ENCODE peak calls at places on chromosomes 6 and 20, in five cellular contexts. One of them, this sample, is unnamed.

GRCh38 chr6:25942561-25943147 is 12.2 kb upstream of the SLC17A2 start:
- DNase-seq in GM23338: peak
- DNase-seq in uterus: no peak
- DNase-seq in IMR-90: peak
- DNase-seq in coronary artery: no peak
- DNase-seq in this sample: no peak

GRCh38 chr20:60812561-60812960 is 439.5 kb upstream of the CDH4 start:
- DNase-seq in GM23338: no peak
- DNase-seq in uterus: no peak
- DNase-seq in IMR-90: no peak
- DNase-seq in coronary artery: no peak
- DNase-seq in this sample: peak

GRCh38 chr6:73079978-73080377 is 145.3 kb downstream of the KHDC1L start:
- DNase-seq in GM23338: no peak
- DNase-seq in uterus: no peak
- DNase-seq in IMR-90: peak
- DNase-seq in coronary artery: no peak
- DNase-seq in this sample: no peak

GRCh38 chr6:159085396-159085895 is 40.7 kb upstream of the TAGAP start:
- DNase-seq in GM23338: no peak
- DNase-seq in uterus: no peak
- DNase-seq in IMR-90: no peak
- DNase-seq in coronary artery: no peak
- DNase-seq in this sample: no peak

GRCh38 chr20:32674362-32674789 is 635 bp upstream of the C20orf203 start:
- DNase-seq in GM23338: peak
- DNase-seq in uterus: no peak
- DNase-seq in IMR-90: peak
- DNase-seq in coronary artery: no peak
- DNase-seq in this sample: no peak

GRCh38 chr20:38043512-38044300 is 10.2 kb downstream of the RPRD1B start:
- DNase-seq in GM23338: no peak
- DNase-seq in uterus: no peak
- DNase-seq in IMR-90: peak
- DNase-seq in coronary artery: no peak
- DNase-seq in this sample: no peak

GRCh38 chr6:56902551-56903464 is 52.1 kb upstream of the BEND6 start:
- DNase-seq in GM23338: peak
- DNase-seq in uterus: peak
- DNase-seq in IMR-90: peak
- DNase-seq in coronary artery: no peak
- DNase-seq in this sample: no peak

GRCh38 chr6:5851261-5851757 is 155.4 kb downstream of the NRN1 start:
- DNase-seq in GM23338: peak
- DNase-seq in uterus: no peak
- DNase-seq in IMR-90: no peak
- DNase-seq in coronary artery: no peak
- DNase-seq in this sample: no peak

GRCh38 chr6:117547688-117548621 is 54.4 kb downstream of the GOPC start:
- DNase-seq in GM23338: peak
- DNase-seq in uterus: peak
- DNase-seq in IMR-90: peak
- DNase-seq in coronary artery: peak
- DNase-seq in this sample: no peak

GRCh38 chr6:106149472-106150069 is 63.4 kb downstream of the PRDM1 start:
- DNase-seq in GM23338: no peak
- DNase-seq in uterus: no peak
- DNase-seq in IMR-90: no peak
- DNase-seq in coronary artery: no peak
- DNase-seq in this sample: no peak

GRCh38 chr6:147166360-147166944 is 37.8 kb upstream of the STXBP5 start:
- DNase-seq in GM23338: no peak
- DNase-seq in uterus: no peak
- DNase-seq in IMR-90: peak
- DNase-seq in coronary artery: no peak
- DNase-seq in this sample: no peak

GRCh38 chr6:91149246-91149645 is 562.4 kb upstream of the MAP3K7 start:
- DNase-seq in GM23338: no peak
- DNase-seq in uterus: no peak
- DNase-seq in IMR-90: no peak
- DNase-seq in coronary artery: no peak
- DNase-seq in this sample: no peak

GRCh38 chr20:32528291-32528891 is 56.7 kb downstream of the NOL4L start:
- DNase-seq in GM23338: no peak
- DNase-seq in uterus: no peak
- DNase-seq in IMR-90: no peak
- DNase-seq in coronary artery: no peak
- DNase-seq in this sample: no peak

GRCh38 chr20:50312682-50313187 is 122.1 kb downstream of the CEBPB start:
- DNase-seq in GM23338: no peak
- DNase-seq in uterus: peak
- DNase-seq in IMR-90: peak
- DNase-seq in coronary artery: peak
- DNase-seq in this sample: peak

GRCh38 chr6:111210074-111210729 is 122.9 kb downstream of the SLC16A10 start:
- DNase-seq in GM23338: peak
- DNase-seq in uterus: no peak
- DNase-seq in IMR-90: peak
- DNase-seq in coronary artery: no peak
- DNase-seq in this sample: no peak

GRCh38 chr20:32252189-32252588 is 25.3 kb upstream of the KIF3B start:
- DNase-seq in GM23338: no peak
- DNase-seq in uterus: no peak
- DNase-seq in IMR-90: no peak
- DNase-seq in coronary artery: no peak
- DNase-seq in this sample: no peak

GRCh38 chr20:33945391-33946079 is 48.2 kb upstream of the RALY start:
- DNase-seq in GM23338: no peak
- DNase-seq in uterus: no peak
- DNase-seq in IMR-90: peak
- DNase-seq in coronary artery: no peak
- DNase-seq in this sample: no peak

GRCh38 chr6:106747139-106747538 is 117.8 kb downstream of the QRSL1 start:
- DNase-seq in GM23338: no peak
- DNase-seq in uterus: no peak
- DNase-seq in IMR-90: no peak
- DNase-seq in coronary artery: no peak
- DNase-seq in this sample: no peak

GRCh38 chr20:23937303-23938117 is 51.1 kb downstream of the GGTLC1 start:
- DNase-seq in GM23338: peak
- DNase-seq in uterus: peak
- DNase-seq in IMR-90: peak
- DNase-seq in coronary artery: no peak
- DNase-seq in this sample: peak

GRCh38 chr20:57108742-57109141 is 157.7 kb downstream of the BMP7 start:
- DNase-seq in GM23338: peak
- DNase-seq in uterus: no peak
- DNase-seq in IMR-90: no peak
- DNase-seq in coronary artery: no peak
- DNase-seq in this sample: no peak

GRCh38 chr6:1208876-1209275 is 103.0 kb upstream of the FOXQ1 start:
- DNase-seq in GM23338: no peak
- DNase-seq in uterus: no peak
- DNase-seq in IMR-90: peak
- DNase-seq in coronary artery: no peak
- DNase-seq in this sample: peak

GRCh38 chr6:41446907-41447545 is 99.2 kb upstream of the FOXP4 start:
- DNase-seq in GM23338: no peak
- DNase-seq in uterus: no peak
- DNase-seq in IMR-90: peak
- DNase-seq in coronary artery: no peak
- DNase-seq in this sample: no peak

GRCh38 chr20:33119725-33120720 is 40.6 kb downstream of the BPIFB4 start:
- DNase-seq in GM23338: no peak
- DNase-seq in uterus: no peak
- DNase-seq in IMR-90: no peak
- DNase-seq in coronary artery: no peak
- DNase-seq in this sample: no peak

GRCh38 chr6:166862978-166863530 is 93.3 kb downstream of the RNASET2 start:
- DNase-seq in GM23338: peak
- DNase-seq in uterus: no peak
- DNase-seq in IMR-90: no peak
- DNase-seq in coronary artery: no peak
- DNase-seq in this sample: peak

GRCh38 chr20:63122626-63123025 is 93.3 kb downstream of the YTHDF1 start:
- DNase-seq in GM23338: no peak
- DNase-seq in uterus: no peak
- DNase-seq in IMR-90: no peak
- DNase-seq in coronary artery: no peak
- DNase-seq in this sample: no peak

GRCh38 chr6:78308025-78308424 is 559.3 kb upstream of the IRAK1BP1 start:
- DNase-seq in GM23338: peak
- DNase-seq in uterus: no peak
- DNase-seq in IMR-90: no peak
- DNase-seq in coronary artery: no peak
- DNase-seq in this sample: no peak

GRCh38 chr6:69233195-69233524 is 563.6 kb downstream of the LMBRD1 start:
- DNase-seq in GM23338: peak
- DNase-seq in uterus: no peak
- DNase-seq in IMR-90: no peak
- DNase-seq in coronary artery: no peak
- DNase-seq in this sample: no peak

GRCh38 chr6:44054635-44055559 is 72.4 kb downstream of the MRPL14 start:
- DNase-seq in GM23338: no peak
- DNase-seq in uterus: no peak
- DNase-seq in IMR-90: peak
- DNase-seq in coronary artery: no peak
- DNase-seq in this sample: no peak

GRCh38 chr6:35801148-35801547 is 4.0 kb upstream of the LHFPL5 start:
- DNase-seq in GM23338: no peak
- DNase-seq in uterus: no peak
- DNase-seq in IMR-90: no peak
- DNase-seq in coronary artery: no peak
- DNase-seq in this sample: no peak

GRCh38 chr6:35810831-35811698 is 5.9 kb downstream of the LHFPL5 start:
- DNase-seq in GM23338: no peak
- DNase-seq in uterus: no peak
- DNase-seq in IMR-90: peak
- DNase-seq in coronary artery: no peak
- DNase-seq in this sample: no peak

GRCh38 chr6:35808688-35809087 is 3.5 kb downstream of the LHFPL5 start:
- DNase-seq in GM23338: no peak
- DNase-seq in uterus: no peak
- DNase-seq in IMR-90: no peak
- DNase-seq in coronary artery: no peak
- DNase-seq in this sample: no peak

DNA sequence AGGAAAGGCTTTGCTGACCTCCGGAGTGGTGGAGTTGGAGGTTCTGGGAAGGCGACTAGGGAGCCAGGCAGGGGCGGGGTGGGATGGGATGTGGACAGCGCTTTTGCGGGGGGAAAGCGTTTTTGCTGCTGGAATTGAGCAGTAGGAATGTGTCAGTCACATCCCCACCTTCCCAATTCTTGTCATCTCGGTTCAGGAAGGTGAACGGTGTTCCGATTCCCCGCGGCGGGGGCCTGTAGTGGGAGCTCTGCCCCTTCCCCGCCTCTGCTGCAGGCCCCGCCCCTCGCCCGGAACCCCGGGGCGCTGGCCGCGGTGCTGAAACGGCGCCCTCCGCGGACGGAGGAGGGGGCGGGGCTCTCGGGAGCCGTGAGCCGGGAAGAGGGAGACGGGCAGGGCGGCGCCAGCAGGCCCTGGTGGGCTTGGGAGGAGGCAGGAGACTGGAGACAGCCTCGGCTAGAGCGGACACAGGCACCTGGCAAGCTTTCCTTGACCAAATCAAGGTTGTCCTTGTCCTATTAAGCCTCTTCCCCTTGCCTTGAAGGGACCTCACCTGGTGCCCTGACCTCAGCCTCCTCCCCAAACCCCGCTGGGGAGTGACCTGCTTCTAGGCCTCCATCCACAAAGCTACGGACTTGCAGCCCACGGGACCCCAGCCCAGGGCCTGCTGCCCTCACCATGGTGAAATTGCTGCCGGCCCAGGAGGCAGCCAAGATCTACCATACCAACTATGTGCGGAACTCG is at the start of gene LHFPL5:
- DNase-seq in GM23338: peak
- DNase-seq in uterus: no peak
- DNase-seq in IMR-90: no peak
- DNase-seq in coronary artery: no peak
- DNase-seq in this sample: no peak
- H3K4me3 ChIP-seq in GM23338: peak
- H3K4me3 ChIP-seq in uterus: no peak
- H3K4me3 ChIP-seq in IMR-90: no peak
- H3K4me3 ChIP-seq in coronary artery: peak
- H3K4me3 ChIP-seq in this sample: peak

GRCh38 chr20:655730-656624 is 3.0 kb upstream of the SRXN1 start:
- DNase-seq in GM23338: no peak
- DNase-seq in uterus: no peak
- DNase-seq in IMR-90: no peak
- DNase-seq in coronary artery: no peak
- DNase-seq in this sample: no peak

GRCh38 chr20:653110-653589 is at the start of gene SRXN1:
- DNase-seq in GM23338: peak
- DNase-seq in uterus: peak
- DNase-seq in IMR-90: peak
- DNase-seq in coronary artery: peak
- DNase-seq in this sample: peak

GRCh38 chr20:653590-654426 is 808 bp upstream of the SRXN1 start:
- DNase-seq in GM23338: no peak
- DNase-seq in uterus: no peak
- DNase-seq in IMR-90: no peak
- DNase-seq in coronary artery: no peak
- DNase-seq in this sample: no peak

GRCh38 chr20:652611-653109 is 340 bp downstream of the SRXN1 start:
- DNase-seq in GM23338: no peak
- DNase-seq in uterus: no peak
- DNase-seq in IMR-90: peak
- DNase-seq in coronary artery: no peak
- DNase-seq in this sample: no peak

GRCh38 chr20:654427-654770 is 1.4 kb upstream of the SRXN1 start:
- DNase-seq in GM23338: no peak
- DNase-seq in uterus: no peak
- DNase-seq in IMR-90: no peak
- DNase-seq in coronary artery: no peak
- DNase-seq in this sample: no peak
- H3K4me3 ChIP-seq in GM23338: no peak
- H3K4me3 ChIP-seq in uterus: no peak
- H3K4me3 ChIP-seq in IMR-90: no peak
- H3K4me3 ChIP-seq in coronary artery: no peak
- H3K4me3 ChIP-seq in this sample: no peak

GRCh38 chr20:9616455-9616805 is 102.0 kb downstream of the LAMP5 start:
- DNase-seq in GM23338: peak
- DNase-seq in uterus: no peak
- DNase-seq in IMR-90: no peak
- DNase-seq in coronary artery: no peak
- DNase-seq in this sample: peak
- H3K4me3 ChIP-seq in GM23338: no peak
- H3K4me3 ChIP-seq in uterus: no peak
- H3K4me3 ChIP-seq in IMR-90: no peak
- H3K4me3 ChIP-seq in coronary artery: no peak
- H3K4me3 ChIP-seq in this sample: no peak

DNA sequence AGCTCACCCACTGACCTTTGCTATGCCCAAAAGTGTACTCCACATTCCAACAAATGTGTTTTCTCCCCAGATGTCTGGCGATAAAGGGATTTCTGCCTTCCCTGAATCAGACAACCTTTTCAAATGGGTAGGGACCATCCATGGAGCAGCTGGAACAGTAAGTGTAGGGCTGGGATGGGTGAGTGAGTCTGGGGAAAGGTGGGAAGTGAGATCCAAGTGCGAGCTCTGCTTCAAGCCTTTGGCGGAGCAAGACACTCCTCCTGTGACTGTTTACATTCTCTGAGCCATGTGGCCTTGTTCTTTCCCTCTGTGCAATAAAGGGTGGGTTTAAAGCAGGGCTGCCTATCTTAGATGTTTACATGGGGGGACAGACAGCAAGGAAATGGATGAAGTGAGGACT is 1.9 kb downstream of the UBE2C start:
- DNase-seq in GM23338: no peak
- DNase-seq in uterus: no peak
- DNase-seq in IMR-90: peak
- DNase-seq in coronary artery: no peak
- DNase-seq in this sample: no peak
- H3K4me3 ChIP-seq in GM23338: no peak
- H3K4me3 ChIP-seq in uterus: no peak
- H3K4me3 ChIP-seq in IMR-90: no peak
- H3K4me3 ChIP-seq in coronary artery: no peak
- H3K4me3 ChIP-seq in this sample: no peak